ENCODE peak calls at places on chromosomes 13 and 19, in eight cellular contexts. C is SJCRH30, E is dorsolateral prefrontal cortex, B is heart right ventricle, G is T-helper 9 cell, D is tibial artery, I is HEK293T, X is NCI-H1092 treated with DMSO at 0.1 percent for 48 hours. Z is an unnamed sample.

GRCh38 chr13:41384749-41385503 is 72.4 kb upstream of the RGCC start:
- DNase-seq in I (peak; percentile 13), C (peak; percentile 45), X (no peak), G (no peak), B (no peak), D (no peak), E (no peak), Z (no peak)

GRCh38 chr19:49120325-49120683 is 960 bp downstream of the PPFIA3 start:
- DNase-seq in B (no peak), E (no peak), C (no peak), D (no peak), I (no peak), X (no peak), G (no peak), Z (no peak)

GRCh38 chr13:50521750-50522149 is 321.7 kb downstream of the DLEU7 start:
- DNase-seq in D (no peak), C (peak; percentile 54), E (no peak), I (peak; percentile 45), X (no peak), G (no peak), B (no peak), Z (no peak)

GRCh38 chr19:17871878-17872250 is at the start of gene SLC5A5:
- DNase-seq in I (no peak), G (no peak), D (no peak), C (peak; percentile 69), X (no peak), B (no peak), E (no peak), Z (no peak)

GRCh38 chr13:48317511-48317981 is 14.0 kb downstream of the RB1 start:
- DNase-seq in I (no peak), C (no peak), G (no peak), E (no peak), B (no peak), D (no peak), X (no peak), Z (no peak)

GRCh38 chr13:101309014-101309619 is 107.2 kb downstream of the NALCN start:
- DNase-seq in B (no peak), C (no peak), D (no peak), X (no peak), E (no peak), I (no peak), G (no peak), Z (no peak)

GRCh38 chr13:35475131-35475959 is 1.1 kb downstream of the MAB21L1 start:
- DNase-seq in C (peak; percentile 89), D (peak; percentile 61), B (peak; percentile 56), G (no peak), E (no peak), I (peak; percentile 41), X (no peak), Z (peak; percentile 65)

GRCh38 chr19:9727644-9728043 is 40.9 kb downstream of the ZNF846 start:
- DNase-seq in X (no peak), D (no peak), B (no peak), E (no peak), C (peak; percentile 4), I (no peak), G (no peak), Z (no peak)

GRCh38 chr19:50414850-50415660 is 3.7 kb upstream of the SPIB start:
- DNase-seq in B (peak; percentile 80), D (peak; percentile 68), G (peak; percentile 72), I (peak; percentile 89), C (peak; percentile 41), X (no peak), E (peak; percentile 65), Z (peak; percentile 12)

GRCh38 chr13:102017248-102017647 is 384.6 kb downstream of the FGF14 start:
- DNase-seq in D (no peak), C (no peak), B (no peak), E (no peak), G (no peak), X (peak; percentile 29), I (no peak), Z (no peak)